ENCODE peak calls at places on chromosome 15, in four cellular contexts. F is RWPE1; B is suprapubic skin; H is naive thymus-derived CD4-positive, alpha-beta T cell. P is an unnamed sample.

GRCh38 chr15:95105229-95105628 is 873.9 kb downstream of the MCTP2 start:
- DNase-seq in B (no peak), F (no peak), H (no peak), P (no peak)

GRCh38 chr15:97126556-97127233 is 796.2 kb downstream of the NR2F2 start:
- DNase-seq in B (no peak), F (no peak), H (no peak), P (no peak)

GRCh38 chr15:58477228-58477627 is 45.4 kb downstream of the LIPC start:
- DNase-seq in B (no peak), F (no peak), H (no peak), P (no peak)

GRCh38 chr15:32722126-32722525 is 4.3 kb downstream of the GREM1 start:
- DNase-seq in F (no peak), H (no peak), B (no peak), P (no peak)

GRCh38 chr15:96497951-96498350 is 167.5 kb downstream of the NR2F2 start:
- DNase-seq in F (no peak), B (no peak), H (no peak), P (no peak)

GRCh38 chr15:46365612-46366011 is 730.8 kb downstream of the SQOR start:
- DNase-seq in B (no peak), H (no peak), F (no peak), P (no peak)

GRCh38 chr15:94164202-94164807 is 67.1 kb upstream of the MCTP2 start:
- DNase-seq in H (peak), B (no peak), F (peak), P (no peak)

GRCh38 chr15:98981851-98982722 is 25.5 kb downstream of the PGPEP1L start:
- DNase-seq in H (no peak), F (no peak), B (no peak), P (no peak)

DNA sequence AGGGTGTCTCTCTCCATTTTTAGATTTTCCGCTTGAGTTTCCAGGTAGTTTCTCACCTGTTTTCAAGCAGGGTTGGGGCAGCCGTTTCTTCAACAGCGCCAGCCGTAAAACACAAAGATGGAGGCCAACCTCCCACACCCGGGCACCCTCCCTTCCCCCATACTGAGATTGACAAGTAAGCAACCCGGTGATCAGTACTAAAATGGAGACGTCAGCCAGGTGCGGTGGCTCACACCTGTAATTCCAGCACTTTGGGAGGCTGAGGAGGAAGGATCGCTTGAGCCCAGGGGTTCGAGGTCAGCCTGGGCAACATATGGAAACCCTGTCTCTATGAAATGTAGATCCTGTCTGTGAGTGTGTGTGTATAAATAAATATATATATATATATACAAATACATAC is 903 bp upstream of the ZSCAN2 start:
- DNase-seq in H (no peak), B (no peak), F (no peak), P (no peak)
- H3K27ac ChIP-seq in H (no peak), B (no peak), F (peak), P (no peak)

GRCh38 chr15:48333553-48333952 is 2.3 kb downstream of the DUT start:
- DNase-seq in B (no peak), F (no peak), H (no peak), P (no peak)
- H3K27ac ChIP-seq in B (no peak), F (no peak), H (no peak), P (no peak)

DNA sequence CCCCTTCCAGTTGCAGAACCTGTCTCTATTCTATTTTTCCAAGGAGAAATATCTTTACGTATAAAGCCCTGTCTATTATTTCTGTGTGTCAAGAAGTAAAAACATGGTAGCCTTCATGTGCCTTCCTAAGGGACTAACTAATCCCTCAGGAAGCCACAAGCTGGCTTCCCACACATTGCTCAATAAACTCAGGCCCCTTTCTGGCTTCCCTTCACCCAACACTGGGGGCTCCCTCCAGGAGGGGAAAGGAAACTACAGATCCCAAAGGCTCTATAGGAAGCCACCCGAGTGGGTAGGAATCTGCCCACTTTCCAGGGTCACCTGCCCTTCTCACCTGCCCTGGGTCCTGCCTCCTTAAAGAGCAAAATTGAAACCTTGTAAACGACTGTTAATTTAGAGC is 4.6 kb downstream of the TLE3 start:
- DNase-seq in H (no peak), F (no peak), B (no peak), P (no peak)
- H3K27ac ChIP-seq in H (no peak), F (peak), B (peak), P (no peak)

GRCh38 chr15:56019060-56019793 is 25.8 kb upstream of the NEDD4 start:
- DNase-seq in F (no peak), B (no peak), H (no peak), P (no peak)
- H3K27ac ChIP-seq in F (no peak), B (no peak), H (no peak), P (no peak)

GRCh38 chr15:90033006-90033405 is 31.9 kb downstream of the ZNF710 start:
- DNase-seq in F (no peak), B (no peak), H (no peak), P (no peak)
- H3K27ac ChIP-seq in F (peak), B (no peak), H (no peak), P (peak)

GRCh38 chr15:28112962-28113361 is 13.8 kb upstream of the OCA2 start:
- DNase-seq in B (no peak), F (no peak), H (no peak), P (no peak)

GRCh38 chr15:28114721-28115622 is 15.9 kb upstream of the OCA2 start:
- DNase-seq in B (no peak), F (no peak), H (no peak), P (no peak)

GRCh38 chr15:28113426-28114113 is 14.5 kb upstream of the OCA2 start:
- DNase-seq in H (no peak), F (no peak), B (no peak), P (no peak)

GRCh38 chr15:28115871-28116270 is 16.8 kb upstream of the OCA2 start:
- DNase-seq in H (no peak), B (peak), F (no peak), P (no peak)

GRCh38 chr15:28114114-28114455 is 15.0 kb upstream of the OCA2 start:
- DNase-seq in F (no peak), B (no peak), H (no peak), P (no peak)
- H3K27ac ChIP-seq in F (no peak), B (no peak), H (no peak), P (no peak)

DNA sequence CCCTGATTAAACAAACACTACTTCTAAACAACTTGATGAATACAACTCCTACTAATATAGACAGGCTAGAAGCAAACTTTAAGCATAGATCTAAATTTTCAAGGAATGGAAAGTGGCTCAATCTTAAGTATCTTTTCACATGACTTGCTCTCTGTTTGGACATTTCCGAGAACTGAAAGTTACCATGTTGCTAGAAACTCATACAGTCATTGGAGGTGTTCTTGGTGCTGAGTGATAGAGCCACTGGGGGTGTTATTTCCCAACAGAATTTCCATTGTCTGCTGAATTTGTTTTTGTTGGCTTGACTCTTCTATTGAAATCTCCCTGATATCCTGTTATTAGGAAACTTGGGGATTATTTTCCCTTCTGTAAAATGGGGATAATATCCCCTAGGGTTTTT is 264.5 kb upstream of the RASGRP1 start:
- DNase-seq in B (no peak), H (no peak), F (no peak), P (no peak)
- H3K27ac ChIP-seq in B (no peak), H (no peak), F (no peak), P (no peak)

DNA sequence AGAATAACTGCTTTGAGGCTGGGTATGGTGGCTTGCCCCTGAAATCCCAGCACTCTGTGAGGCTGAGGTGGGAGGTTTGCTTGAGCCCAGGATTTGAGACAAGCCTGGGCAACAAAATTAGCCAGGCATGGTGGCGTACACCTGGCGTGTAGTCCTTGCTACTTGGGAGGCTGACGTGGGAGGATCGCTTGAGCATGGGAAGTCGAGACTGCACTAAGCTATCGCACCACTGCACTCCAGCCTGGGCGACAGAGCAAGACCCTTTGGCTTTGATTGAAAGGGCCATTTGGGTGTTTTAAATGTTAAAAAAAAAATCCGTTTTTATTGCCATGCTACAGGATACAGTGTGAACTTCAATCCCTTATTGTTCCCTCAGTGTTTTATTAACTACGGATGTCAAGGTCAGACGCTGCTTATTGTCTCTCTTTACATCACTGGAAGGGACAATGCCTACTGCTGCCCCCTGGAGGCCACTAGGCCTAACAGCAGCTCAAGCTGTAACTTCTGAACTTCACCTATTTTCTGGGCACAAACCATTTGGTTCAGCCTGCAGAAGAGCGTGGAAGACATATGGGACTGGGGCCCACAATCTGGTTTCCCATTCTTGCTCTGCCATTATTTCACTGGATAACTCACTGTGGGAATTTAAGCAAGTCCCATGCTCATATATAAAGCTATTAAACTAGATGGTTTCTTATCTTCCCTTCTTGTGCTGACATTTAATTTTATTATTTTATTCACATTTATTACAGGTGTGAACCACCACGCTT is 15.3 kb upstream of the IREB2 start:
- DNase-seq in B (no peak), F (peak), H (peak), P (no peak)
- H3K27ac ChIP-seq in B (no peak), F (no peak), H (no peak), P (no peak)

DNA sequence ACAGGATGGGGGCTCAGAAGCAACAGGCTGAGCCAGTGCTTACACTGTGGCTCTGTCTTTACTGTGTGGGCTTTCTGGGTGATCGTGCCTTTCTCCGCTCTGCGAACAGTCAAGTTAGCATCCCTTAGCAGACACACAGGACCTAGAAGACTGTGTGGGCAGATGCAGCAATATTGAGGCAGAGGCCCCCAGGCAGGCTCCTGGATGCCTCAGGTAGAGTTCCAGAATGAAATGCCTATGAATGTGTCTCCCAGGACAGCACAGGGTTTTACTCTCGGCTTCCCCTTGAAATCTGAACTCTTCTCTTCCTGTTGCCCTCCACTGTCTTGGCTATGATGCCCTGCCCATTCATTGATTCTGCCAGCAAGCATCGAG is 90.9 kb upstream of the ALDH1A3 start:
- DNase-seq in B (no peak), H (no peak), F (no peak), P (no peak)
- H3K27ac ChIP-seq in B (no peak), H (no peak), F (no peak), P (no peak)